ENCODE peak calls at places on chromosomes 12 and 14, in five cellular contexts. One of them, this sample, is unnamed.

GRCh38 chr12:71730936-71731335 is 23.7 kb upstream of the RAB21 start:
- DNase-seq in ovary: no peak
- DNase-seq in psoas muscle: no peak
- DNase-seq in prostate gland: no peak
- DNase-seq in aorta: no peak
- DNase-seq in this sample: no peak

GRCh38 chr12:42868291-42868690 is 278.7 kb upstream of the PRICKLE1 start:
- DNase-seq in ovary: no peak
- DNase-seq in prostate gland: no peak
- DNase-seq in aorta: no peak
- DNase-seq in psoas muscle: no peak
- DNase-seq in this sample: no peak

GRCh38 chr12:94725375-94726168 is 75.2 kb upstream of the TMCC3 start:
- DNase-seq in aorta: no peak
- DNase-seq in ovary: no peak
- DNase-seq in psoas muscle: no peak
- DNase-seq in prostate gland: peak; percentile 13
- DNase-seq in this sample: peak; percentile 50

GRCh38 chr14:104969741-104970230 is 8.4 kb downstream of the AHNAK2 start:
- DNase-seq in psoas muscle: peak; percentile 52
- DNase-seq in prostate gland: no peak
- DNase-seq in aorta: no peak
- DNase-seq in ovary: no peak
- DNase-seq in this sample: no peak

GRCh38 chr12:109385339-109386078 is 37.8 kb downstream of the MYO1H start:
- DNase-seq in aorta: no peak
- DNase-seq in psoas muscle: peak; percentile 61
- DNase-seq in ovary: peak; percentile 26
- DNase-seq in prostate gland: no peak
- DNase-seq in this sample: no peak

GRCh38 chr14:55625481-55625880 is 45.5 kb downstream of the KTN1 start:
- DNase-seq in prostate gland: no peak
- DNase-seq in psoas muscle: no peak
- DNase-seq in aorta: no peak
- DNase-seq in ovary: no peak
- DNase-seq in this sample: no peak

GRCh38 chr14:104855532-104856090 is 9.5 kb upstream of the CEP170B start:
- DNase-seq in prostate gland: no peak
- DNase-seq in aorta: no peak
- DNase-seq in psoas muscle: peak; percentile 33
- DNase-seq in ovary: no peak
- DNase-seq in this sample: no peak

GRCh38 chr14:20350860-20351259 is 7.4 kb downstream of the PARP2 start:
- DNase-seq in ovary: no peak
- DNase-seq in aorta: no peak
- DNase-seq in prostate gland: no peak
- DNase-seq in psoas muscle: no peak
- DNase-seq in this sample: no peak

GRCh38 chr14:37602605-37603453 is 7.4 kb downstream of the TTC6 start:
- DNase-seq in ovary: no peak
- DNase-seq in prostate gland: no peak
- DNase-seq in psoas muscle: no peak
- DNase-seq in aorta: no peak
- DNase-seq in this sample: peak; percentile 55

GRCh38 chr14:21300892-21301291 is 21.0 kb downstream of the RPGRIP1 start:
- DNase-seq in psoas muscle: no peak
- DNase-seq in aorta: peak; percentile 75
- DNase-seq in prostate gland: no peak
- DNase-seq in ovary: no peak
- DNase-seq in this sample: no peak

GRCh38 chr12:114817491-114818440 is 133.8 kb upstream of the TBX3 start:
- DNase-seq in prostate gland: no peak
- DNase-seq in psoas muscle: no peak
- DNase-seq in aorta: no peak
- DNase-seq in ovary: peak; percentile 50
- DNase-seq in this sample: no peak

GRCh38 chr12:95820096-95820703 is 29.6 kb upstream of the NTN4 start:
- DNase-seq in prostate gland: peak; percentile 47
- DNase-seq in aorta: no peak
- DNase-seq in psoas muscle: no peak
- DNase-seq in ovary: no peak
- DNase-seq in this sample: peak; percentile 66

GRCh38 chr14:69719501-69719951 is 47.4 kb upstream of the SRSF5 start:
- DNase-seq in prostate gland: peak; percentile 22
- DNase-seq in ovary: no peak
- DNase-seq in psoas muscle: no peak
- DNase-seq in aorta: no peak
- DNase-seq in this sample: no peak

GRCh38 chr12:71840226-71840847 is 778 bp downstream of the TBC1D15 start:
- DNase-seq in ovary: no peak
- DNase-seq in prostate gland: no peak
- DNase-seq in aorta: no peak
- DNase-seq in psoas muscle: no peak
- DNase-seq in this sample: no peak

GRCh38 chr12:7966558-7966957 is 30.6 kb upstream of the SLC2A3 start:
- DNase-seq in aorta: no peak
- DNase-seq in ovary: no peak
- DNase-seq in prostate gland: no peak
- DNase-seq in psoas muscle: no peak
- DNase-seq in this sample: no peak

GRCh38 chr14:62743569-62743968 is 301.7 kb downstream of the KCNH5 start:
- DNase-seq in aorta: no peak
- DNase-seq in psoas muscle: no peak
- DNase-seq in prostate gland: no peak
- DNase-seq in ovary: no peak
- DNase-seq in this sample: no peak

GRCh38 chr14:74684444-74684843 is 28.4 kb downstream of the AREL1 start:
- DNase-seq in psoas muscle: no peak
- DNase-seq in prostate gland: no peak
- DNase-seq in ovary: no peak
- DNase-seq in aorta: no peak
- DNase-seq in this sample: no peak

GRCh38 chr12:64735447-64735846 is 23.8 kb downstream of the GNS start:
- DNase-seq in psoas muscle: no peak
- DNase-seq in aorta: no peak
- DNase-seq in prostate gland: no peak
- DNase-seq in ovary: no peak
- DNase-seq in this sample: no peak

GRCh38 chr12:42273706-42274105 is 35.7 kb upstream of the YAF2 start:
- DNase-seq in aorta: no peak
- DNase-seq in ovary: no peak
- DNase-seq in psoas muscle: no peak
- DNase-seq in prostate gland: no peak
- DNase-seq in this sample: no peak

GRCh38 chr14:93957333-93957710 is 19.0 kb downstream of the ASB2 start:
- DNase-seq in ovary: no peak
- DNase-seq in aorta: no peak
- DNase-seq in prostate gland: no peak
- DNase-seq in psoas muscle: peak; percentile 56
- DNase-seq in this sample: no peak

GRCh38 chr14:93959239-93960107 is 16.9 kb downstream of the ASB2 start:
- DNase-seq in aorta: peak; percentile 84
- DNase-seq in ovary: no peak
- DNase-seq in psoas muscle: peak; percentile 93
- DNase-seq in prostate gland: no peak
- DNase-seq in this sample: peak; percentile 55

GRCh38 chr14:93957751-93958566 is 18.4 kb downstream of the ASB2 start:
- DNase-seq in ovary: no peak
- DNase-seq in aorta: no peak
- DNase-seq in psoas muscle: peak; percentile 48
- DNase-seq in prostate gland: no peak
- DNase-seq in this sample: no peak

GRCh38 chr14:93960108-93960475 is 16.3 kb downstream of the ASB2 start:
- DNase-seq in aorta: no peak
- DNase-seq in prostate gland: no peak
- DNase-seq in ovary: no peak
- DNase-seq in psoas muscle: no peak
- DNase-seq in this sample: no peak

DNA sequence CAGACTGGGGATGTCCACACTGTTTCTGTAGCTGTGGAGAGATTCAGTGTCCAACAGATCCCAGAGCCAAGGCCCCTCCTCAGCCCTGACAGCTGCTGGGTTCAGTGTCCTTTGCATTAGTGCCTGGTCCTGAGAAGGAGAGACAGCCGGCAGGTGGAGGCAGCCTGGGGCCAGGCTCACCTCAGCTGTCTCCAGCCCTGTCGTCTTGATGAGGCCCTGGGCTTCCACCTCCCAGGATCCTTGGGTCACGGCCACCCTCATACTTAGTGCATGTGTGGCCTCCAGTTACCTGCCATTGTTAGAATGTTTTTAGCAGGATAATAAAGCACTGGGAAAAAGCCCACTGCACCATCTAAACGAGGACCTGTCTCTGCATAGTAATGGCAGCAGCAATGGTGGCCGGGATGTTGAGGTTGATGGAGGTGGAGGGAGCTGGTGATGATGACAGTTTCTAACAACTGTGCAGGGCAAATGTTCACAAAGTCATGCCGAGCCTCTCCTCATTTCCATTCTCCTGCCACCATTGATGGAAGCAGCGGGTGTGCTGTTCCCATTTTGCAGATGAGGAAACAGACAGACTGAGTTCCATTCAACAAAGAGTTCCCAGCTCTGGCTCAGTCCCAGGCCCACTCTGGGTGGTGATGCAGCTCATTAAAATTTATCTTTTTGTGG is 17.7 kb downstream of the ASB2 start:
- DNase-seq in prostate gland: no peak
- DNase-seq in psoas muscle: peak; percentile 50
- DNase-seq in aorta: no peak
- DNase-seq in ovary: no peak
- DNase-seq in this sample: no peak
- H3K4me3 ChIP-seq in prostate gland: no peak overlapping the region
- H3K4me3 ChIP-seq in psoas muscle: peak overlapping the region; percentile 25
- H3K4me3 ChIP-seq in aorta: no peak overlapping the region
- H3K4me3 ChIP-seq in ovary: no peak overlapping the region
- H3K4me3 ChIP-seq in this sample: no peak overlapping the region

GRCh38 chr14:94116701-94117100 is 6.2 kb downstream of the IFI27 start:
- DNase-seq in ovary: no peak
- DNase-seq in psoas muscle: no peak
- DNase-seq in prostate gland: no peak
- DNase-seq in aorta: no peak
- DNase-seq in this sample: no peak

GRCh38 chr14:94113908-94114588 is 3.5 kb downstream of the IFI27 start:
- DNase-seq in ovary: no peak
- DNase-seq in prostate gland: no peak
- DNase-seq in psoas muscle: no peak
- DNase-seq in aorta: no peak
- DNase-seq in this sample: no peak

GRCh38 chr14:94114589-94115067 is 4.1 kb downstream of the IFI27 start:
- DNase-seq in prostate gland: no peak
- DNase-seq in psoas muscle: no peak
- DNase-seq in aorta: no peak
- DNase-seq in ovary: no peak
- DNase-seq in this sample: no peak

GRCh38 chr14:94115068-94115591 is 4.6 kb downstream of the IFI27 start:
- DNase-seq in prostate gland: no peak
- DNase-seq in aorta: no peak
- DNase-seq in ovary: no peak
- DNase-seq in psoas muscle: no peak
- DNase-seq in this sample: peak; percentile 52

DNA sequence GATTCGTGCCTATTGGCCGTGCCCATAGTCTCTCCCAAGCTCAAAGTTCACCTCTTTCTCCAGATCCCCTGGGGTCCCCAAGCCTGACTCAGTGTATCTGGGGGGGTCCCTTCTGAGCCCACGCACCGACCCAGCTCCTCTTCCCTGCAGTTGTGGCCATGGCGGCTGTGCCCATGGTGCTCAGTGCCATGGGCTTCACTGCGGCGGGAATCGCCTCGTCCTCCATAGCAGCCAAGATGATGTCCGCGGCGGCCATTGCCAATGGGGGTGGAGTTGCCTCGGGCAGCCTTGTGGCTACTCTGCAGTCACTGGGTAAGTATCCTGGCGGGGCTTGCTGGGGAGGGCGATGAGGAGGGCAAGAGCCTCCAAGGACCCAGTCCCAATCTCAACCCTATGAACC is 5.1 kb downstream of the IFI27 start:
- DNase-seq in prostate gland: no peak
- DNase-seq in ovary: no peak
- DNase-seq in psoas muscle: no peak
- DNase-seq in aorta: no peak
- DNase-seq in this sample: no peak
- H3K27me3 ChIP-seq in prostate gland: no peaks in the 10 kb centered on the region
- H3K27me3 ChIP-seq in ovary: no peaks in the 10 kb centered on the region
- H3K27me3 ChIP-seq in psoas muscle: peaks cover 5% of the 10 kb centered on the region
- H3K27me3 ChIP-seq in aorta: no peaks in the 10 kb centered on the region
- H3K27me3 ChIP-seq in this sample: no peaks in the 10 kb centered on the region

DNA sequence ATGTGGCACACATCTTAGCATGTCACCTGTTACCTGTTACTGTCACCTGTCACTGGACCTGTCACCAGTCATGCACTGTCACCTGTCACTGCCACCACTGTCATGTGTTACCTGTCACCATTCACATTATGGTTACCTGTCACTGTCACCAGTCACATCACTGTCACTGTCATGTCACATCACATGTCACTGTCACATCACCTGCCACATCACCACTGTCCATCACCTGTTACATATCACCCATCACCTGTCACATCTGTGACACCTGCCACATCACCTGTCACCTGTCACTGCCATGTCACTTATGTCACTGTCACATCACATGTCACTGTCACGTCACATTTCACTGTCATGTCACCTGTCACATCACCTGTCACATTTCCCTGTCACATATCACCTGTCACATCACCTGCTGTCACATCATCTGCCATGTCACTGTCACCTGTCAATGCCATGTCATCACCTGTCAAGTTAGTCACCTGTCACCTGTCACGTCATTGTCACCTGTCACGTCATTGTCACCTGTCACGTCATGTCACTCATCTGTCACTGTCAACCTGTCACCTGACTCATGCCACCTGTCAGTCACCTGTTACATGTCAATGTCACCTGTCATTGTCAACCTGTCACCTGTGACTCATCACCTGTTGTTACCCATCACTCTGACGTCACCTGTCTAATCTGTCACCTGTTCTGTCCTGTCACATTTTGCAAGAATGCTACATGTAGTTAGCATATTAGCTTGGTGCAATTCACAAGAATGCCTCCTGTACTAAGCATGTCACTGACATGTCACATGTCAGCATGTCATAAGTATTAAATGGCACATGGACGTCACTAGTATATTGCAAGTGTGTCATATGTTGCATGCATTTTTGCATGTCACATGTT is 29.0 kb upstream of the TESC start:
- DNase-seq in ovary: no peak
- DNase-seq in prostate gland: no peak
- DNase-seq in psoas muscle: no peak
- DNase-seq in aorta: no peak
- DNase-seq in this sample: no peak
- H3K4me3 ChIP-seq in ovary: no peak overlapping the region
- H3K4me3 ChIP-seq in prostate gland: no peak overlapping the region
- H3K4me3 ChIP-seq in psoas muscle: no peak overlapping the region
- H3K4me3 ChIP-seq in aorta: no peak overlapping the region
- H3K4me3 ChIP-seq in this sample: no peak overlapping the region

DNA sequence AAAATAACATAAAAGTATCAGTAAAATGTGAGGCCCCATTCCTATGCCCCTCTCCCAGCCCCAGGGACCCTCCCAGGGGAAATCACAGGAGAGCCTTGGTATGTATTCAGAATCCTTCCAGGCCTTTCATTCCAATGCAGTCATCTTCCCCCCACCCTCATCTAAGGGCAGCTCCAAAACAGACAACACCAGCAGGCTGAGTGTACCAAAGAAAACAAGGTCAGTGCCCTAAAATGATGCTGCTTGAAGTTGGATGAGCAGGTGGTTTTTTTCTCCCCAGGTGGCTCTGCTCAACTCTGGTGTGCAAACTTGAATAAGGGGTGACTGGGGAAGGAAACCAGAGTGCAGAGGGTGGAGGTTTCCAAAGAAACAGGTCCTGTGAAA is 56.2 kb downstream of the TSPAN9 start:
- DNase-seq in aorta: no peak
- DNase-seq in psoas muscle: no peak
- DNase-seq in ovary: no peak
- DNase-seq in prostate gland: no peak
- DNase-seq in this sample: no peak
- H3K27me3 ChIP-seq in aorta: no peaks in the 10 kb centered on the region
- H3K27me3 ChIP-seq in psoas muscle: no peaks in the 10 kb centered on the region
- H3K27me3 ChIP-seq in ovary: no peaks in the 10 kb centered on the region
- H3K27me3 ChIP-seq in prostate gland: no peaks in the 10 kb centered on the region
- H3K27me3 ChIP-seq in this sample: no peaks in the 10 kb centered on the region

This sample was measured in colonic mucosa.